ENCODE peak calls at places on chromosomes 4 and X, in six cellular contexts. G, A, S, V, E and L are unnamed samples.

GRCh38 chr4:168451744-168452394 is 28.4 kb downstream of the DDX60L start:
- DNase-seq in G (no peak), A (peak; percentile 43), S (no peak), V (peak; percentile 83), E (no peak), L (peak; percentile 68)

GRCh38 chrX:154020500-154021115 is 906 bp upstream of the IRAK1 start:
- DNase-seq in G (no peak), A (no peak), S (no peak), V (no peak), E (no peak), L (no peak)

GRCh38 chrX:134718329-134719317 is 60.4 kb upstream of the PLAC1 start:
- DNase-seq in G (peak; percentile 97), A (peak; percentile 76), S (peak; percentile 87), V (peak; percentile 79), E (no peak), L (peak; percentile 54)

GRCh38 chr4:67674098-67674497 is 26.9 kb downstream of the UBA6 start:
- DNase-seq in G (peak; percentile 64), A (no peak), S (no peak), V (no peak), E (no peak), L (no peak)

GRCh38 chrX:139566981-139567380 is 36.4 kb downstream of the F9 start:
- DNase-seq in G (no peak), A (no peak), S (no peak), V (no peak), E (no peak), L (no peak)

GRCh38 chrX:153885968-153886903 is at the start of gene L1CAM:
- DNase-seq in G (peak; percentile 74), A (peak; percentile 34), S (no peak), V (peak; percentile 17), E (no peak), L (no peak)

GRCh38 chrX:73851014-73852009 is 288.3 kb downstream of the CHIC1 start:
- DNase-seq in G (no peak), A (no peak), S (peak; percentile 85), V (no peak), E (no peak), L (no peak)

GRCh38 chrX:103941201-103941975 is 21.0 kb upstream of the TMSB15B start:
- DNase-seq in G (no peak), A (peak; percentile 13), S (no peak), V (peak; percentile 63), E (no peak), L (no peak)

GRCh38 chr4:56261027-56261426 is 126.3 kb downstream of the AASDH start:
- DNase-seq in G (no peak), A (no peak), S (no peak), V (no peak), E (no peak), L (no peak)